ENCODE peak calls at places on chromosomes 12 and 14, in seven cellular contexts. One of them, this sample, is unnamed.

GRCh38 chr12:108587826-108588225 is 10.1 kb downstream of the TMEM119 start:
- DNase-seq in ovary: no peak
- DNase-seq in stimulated activated CD4-positive, alpha-beta T cell treated with anti-CD3 and anti-CD28 coated beads, Interleukin-2, amount 100 ng/mL, for 48 hours: no peak
- DNase-seq in H54: no peak
- DNase-seq in NCI-H1105: no peak
- DNase-seq in activated effector memory CD4-positive, alpha-beta T cell treated with anti-CD3 and anti-CD28 coated beads, Interleukin-2, amount 50 U/mL, for 16 hours: no peak
- DNase-seq in AG04450: no peak
- DNase-seq in this sample: no peak

GRCh38 chr14:59303216-59303615 is 114.7 kb downstream of the DAAM1 start:
- DNase-seq in ovary: no peak
- DNase-seq in AG04450: no peak
- DNase-seq in stimulated activated CD4-positive, alpha-beta T cell treated with anti-CD3 and anti-CD28 coated beads, Interleukin-2, amount 100 ng/mL, for 48 hours: no peak
- DNase-seq in H54: no peak
- DNase-seq in NCI-H1105: no peak
- DNase-seq in activated effector memory CD4-positive, alpha-beta T cell treated with anti-CD3 and anti-CD28 coated beads, Interleukin-2, amount 50 U/mL, for 16 hours: no peak
- DNase-seq in this sample: no peak

GRCh38 chr14:59328410-59328809 is 136.8 kb downstream of the GPR135 start:
- DNase-seq in activated effector memory CD4-positive, alpha-beta T cell treated with anti-CD3 and anti-CD28 coated beads, Interleukin-2, amount 50 U/mL, for 16 hours: no peak
- DNase-seq in NCI-H1105: no peak
- DNase-seq in stimulated activated CD4-positive, alpha-beta T cell treated with anti-CD3 and anti-CD28 coated beads, Interleukin-2, amount 100 ng/mL, for 48 hours: no peak
- DNase-seq in AG04450: no peak
- DNase-seq in H54: no peak
- DNase-seq in ovary: no peak
- DNase-seq in this sample: no peak

GRCh38 chr14:50038398-50039119 is 77.8 kb downstream of the VCPKMT start:
- DNase-seq in ovary: no peak
- DNase-seq in activated effector memory CD4-positive, alpha-beta T cell treated with anti-CD3 and anti-CD28 coated beads, Interleukin-2, amount 50 U/mL, for 16 hours: peak
- DNase-seq in H54: peak
- DNase-seq in stimulated activated CD4-positive, alpha-beta T cell treated with anti-CD3 and anti-CD28 coated beads, Interleukin-2, amount 100 ng/mL, for 48 hours: peak
- DNase-seq in NCI-H1105: no peak
- DNase-seq in AG04450: peak
- DNase-seq in this sample: no peak

GRCh38 chr12:22443379-22444316 is 100.7 kb downstream of the C2CD5 start:
- DNase-seq in NCI-H1105: peak
- DNase-seq in H54: peak
- DNase-seq in activated effector memory CD4-positive, alpha-beta T cell treated with anti-CD3 and anti-CD28 coated beads, Interleukin-2, amount 50 U/mL, for 16 hours: peak
- DNase-seq in ovary: peak
- DNase-seq in stimulated activated CD4-positive, alpha-beta T cell treated with anti-CD3 and anti-CD28 coated beads, Interleukin-2, amount 100 ng/mL, for 48 hours: peak
- DNase-seq in AG04450: peak
- DNase-seq in this sample: no peak

GRCh38 chr12:122003646-122004611 is 17.8 kb upstream of the BCL7A start:
- DNase-seq in activated effector memory CD4-positive, alpha-beta T cell treated with anti-CD3 and anti-CD28 coated beads, Interleukin-2, amount 50 U/mL, for 16 hours: no peak
- DNase-seq in stimulated activated CD4-positive, alpha-beta T cell treated with anti-CD3 and anti-CD28 coated beads, Interleukin-2, amount 100 ng/mL, for 48 hours: no peak
- DNase-seq in NCI-H1105: no peak
- DNase-seq in AG04450: no peak
- DNase-seq in H54: no peak
- DNase-seq in ovary: peak
- DNase-seq in this sample: no peak

GRCh38 chr12:78034025-78034424 is 203.3 kb downstream of the NAV3 start:
- DNase-seq in stimulated activated CD4-positive, alpha-beta T cell treated with anti-CD3 and anti-CD28 coated beads, Interleukin-2, amount 100 ng/mL, for 48 hours: no peak
- DNase-seq in H54: no peak
- DNase-seq in activated effector memory CD4-positive, alpha-beta T cell treated with anti-CD3 and anti-CD28 coated beads, Interleukin-2, amount 50 U/mL, for 16 hours: no peak
- DNase-seq in NCI-H1105: no peak
- DNase-seq in ovary: no peak
- DNase-seq in AG04450: no peak
- DNase-seq in this sample: no peak

GRCh38 chr12:16187684-16188083 is 89.8 kb downstream of the SLC15A5 start:
- DNase-seq in activated effector memory CD4-positive, alpha-beta T cell treated with anti-CD3 and anti-CD28 coated beads, Interleukin-2, amount 50 U/mL, for 16 hours: no peak
- DNase-seq in stimulated activated CD4-positive, alpha-beta T cell treated with anti-CD3 and anti-CD28 coated beads, Interleukin-2, amount 100 ng/mL, for 48 hours: no peak
- DNase-seq in H54: no peak
- DNase-seq in NCI-H1105: peak
- DNase-seq in AG04450: no peak
- DNase-seq in ovary: no peak
- DNase-seq in this sample: no peak

GRCh38 chr14:23876160-23876750 is 77.3 kb upstream of the DHRS4 start:
- DNase-seq in H54: no peak
- DNase-seq in stimulated activated CD4-positive, alpha-beta T cell treated with anti-CD3 and anti-CD28 coated beads, Interleukin-2, amount 100 ng/mL, for 48 hours: no peak
- DNase-seq in NCI-H1105: no peak
- DNase-seq in activated effector memory CD4-positive, alpha-beta T cell treated with anti-CD3 and anti-CD28 coated beads, Interleukin-2, amount 50 U/mL, for 16 hours: no peak
- DNase-seq in AG04450: no peak
- DNase-seq in ovary: no peak
- DNase-seq in this sample: no peak

GRCh38 chr12:19451196-19451595 is 11.9 kb downstream of the AEBP2 start:
- DNase-seq in H54: no peak
- DNase-seq in activated effector memory CD4-positive, alpha-beta T cell treated with anti-CD3 and anti-CD28 coated beads, Interleukin-2, amount 50 U/mL, for 16 hours: no peak
- DNase-seq in ovary: no peak
- DNase-seq in NCI-H1105: no peak
- DNase-seq in stimulated activated CD4-positive, alpha-beta T cell treated with anti-CD3 and anti-CD28 coated beads, Interleukin-2, amount 100 ng/mL, for 48 hours: no peak
- DNase-seq in AG04450: no peak
- DNase-seq in this sample: no peak

GRCh38 chr12:104372721-104373335 is 69.3 kb downstream of the EID3 start:
- DNase-seq in stimulated activated CD4-positive, alpha-beta T cell treated with anti-CD3 and anti-CD28 coated beads, Interleukin-2, amount 100 ng/mL, for 48 hours: no peak
- DNase-seq in activated effector memory CD4-positive, alpha-beta T cell treated with anti-CD3 and anti-CD28 coated beads, Interleukin-2, amount 50 U/mL, for 16 hours: no peak
- DNase-seq in NCI-H1105: no peak
- DNase-seq in ovary: no peak
- DNase-seq in AG04450: no peak
- DNase-seq in H54: no peak
- DNase-seq in this sample: no peak

GRCh38 chr12:82650627-82651337 is 35.9 kb upstream of the TMTC2 start:
- DNase-seq in stimulated activated CD4-positive, alpha-beta T cell treated with anti-CD3 and anti-CD28 coated beads, Interleukin-2, amount 100 ng/mL, for 48 hours: no peak
- DNase-seq in ovary: no peak
- DNase-seq in activated effector memory CD4-positive, alpha-beta T cell treated with anti-CD3 and anti-CD28 coated beads, Interleukin-2, amount 50 U/mL, for 16 hours: no peak
- DNase-seq in NCI-H1105: no peak
- DNase-seq in AG04450: no peak
- DNase-seq in H54: peak
- DNase-seq in this sample: no peak

GRCh38 chr14:51576899-51577298 is 74.8 kb upstream of the FRMD6 start:
- DNase-seq in AG04450: no peak
- DNase-seq in activated effector memory CD4-positive, alpha-beta T cell treated with anti-CD3 and anti-CD28 coated beads, Interleukin-2, amount 50 U/mL, for 16 hours: no peak
- DNase-seq in H54: no peak
- DNase-seq in NCI-H1105: no peak
- DNase-seq in stimulated activated CD4-positive, alpha-beta T cell treated with anti-CD3 and anti-CD28 coated beads, Interleukin-2, amount 100 ng/mL, for 48 hours: no peak
- DNase-seq in ovary: no peak
- DNase-seq in this sample: no peak

GRCh38 chr12:21852251-21852650 is 77.7 kb upstream of the KCNJ8 start:
- DNase-seq in stimulated activated CD4-positive, alpha-beta T cell treated with anti-CD3 and anti-CD28 coated beads, Interleukin-2, amount 100 ng/mL, for 48 hours: no peak
- DNase-seq in NCI-H1105: no peak
- DNase-seq in ovary: no peak
- DNase-seq in H54: peak
- DNase-seq in AG04450: no peak
- DNase-seq in activated effector memory CD4-positive, alpha-beta T cell treated with anti-CD3 and anti-CD28 coated beads, Interleukin-2, amount 50 U/mL, for 16 hours: no peak
- DNase-seq in this sample: no peak

GRCh38 chr12:60805340-60805739 is 1209.5 kb downstream of the SLC16A7 start:
- DNase-seq in stimulated activated CD4-positive, alpha-beta T cell treated with anti-CD3 and anti-CD28 coated beads, Interleukin-2, amount 100 ng/mL, for 48 hours: no peak
- DNase-seq in ovary: no peak
- DNase-seq in NCI-H1105: no peak
- DNase-seq in H54: no peak
- DNase-seq in activated effector memory CD4-positive, alpha-beta T cell treated with anti-CD3 and anti-CD28 coated beads, Interleukin-2, amount 50 U/mL, for 16 hours: no peak
- DNase-seq in AG04450: no peak
- DNase-seq in this sample: no peak

GRCh38 chr12:66129934-66130266 is 650 bp downstream of the LLPH start:
- DNase-seq in NCI-H1105: no peak
- DNase-seq in activated effector memory CD4-positive, alpha-beta T cell treated with anti-CD3 and anti-CD28 coated beads, Interleukin-2, amount 50 U/mL, for 16 hours: no peak
- DNase-seq in stimulated activated CD4-positive, alpha-beta T cell treated with anti-CD3 and anti-CD28 coated beads, Interleukin-2, amount 100 ng/mL, for 48 hours: no peak
- DNase-seq in ovary: no peak
- DNase-seq in AG04450: no peak
- DNase-seq in H54: no peak
- DNase-seq in this sample: no peak

GRCh38 chr14:92670177-92670576 is 78.2 kb downstream of the LGMN start:
- DNase-seq in H54: no peak
- DNase-seq in stimulated activated CD4-positive, alpha-beta T cell treated with anti-CD3 and anti-CD28 coated beads, Interleukin-2, amount 100 ng/mL, for 48 hours: no peak
- DNase-seq in ovary: no peak
- DNase-seq in activated effector memory CD4-positive, alpha-beta T cell treated with anti-CD3 and anti-CD28 coated beads, Interleukin-2, amount 50 U/mL, for 16 hours: no peak
- DNase-seq in AG04450: peak
- DNase-seq in NCI-H1105: no peak
- DNase-seq in this sample: no peak

GRCh38 chr12:98997899-98998298 is 352.8 kb downstream of the APAF1 start:
- DNase-seq in H54: no peak
- DNase-seq in activated effector memory CD4-positive, alpha-beta T cell treated with anti-CD3 and anti-CD28 coated beads, Interleukin-2, amount 50 U/mL, for 16 hours: no peak
- DNase-seq in AG04450: no peak
- DNase-seq in stimulated activated CD4-positive, alpha-beta T cell treated with anti-CD3 and anti-CD28 coated beads, Interleukin-2, amount 100 ng/mL, for 48 hours: no peak
- DNase-seq in NCI-H1105: no peak
- DNase-seq in ovary: no peak
- DNase-seq in this sample: no peak

GRCh38 chr14:69354383-69355154 is 43.5 kb downstream of the ERH start:
- DNase-seq in ovary: no peak
- DNase-seq in activated effector memory CD4-positive, alpha-beta T cell treated with anti-CD3 and anti-CD28 coated beads, Interleukin-2, amount 50 U/mL, for 16 hours: peak
- DNase-seq in NCI-H1105: no peak
- DNase-seq in H54: no peak
- DNase-seq in AG04450: no peak
- DNase-seq in stimulated activated CD4-positive, alpha-beta T cell treated with anti-CD3 and anti-CD28 coated beads, Interleukin-2, amount 100 ng/mL, for 48 hours: peak
- DNase-seq in this sample: no peak

GRCh38 chr14:88829188-88829587 is 4.7 kb downstream of the TTC8 start:
- DNase-seq in activated effector memory CD4-positive, alpha-beta T cell treated with anti-CD3 and anti-CD28 coated beads, Interleukin-2, amount 50 U/mL, for 16 hours: no peak
- DNase-seq in AG04450: no peak
- DNase-seq in H54: no peak
- DNase-seq in ovary: no peak
- DNase-seq in NCI-H1105: no peak
- DNase-seq in stimulated activated CD4-positive, alpha-beta T cell treated with anti-CD3 and anti-CD28 coated beads, Interleukin-2, amount 100 ng/mL, for 48 hours: no peak
- DNase-seq in this sample: no peak

GRCh38 chr14:102029956-102030355 is 56.9 kb downstream of the HSP90AA1 start:
- DNase-seq in stimulated activated CD4-positive, alpha-beta T cell treated with anti-CD3 and anti-CD28 coated beads, Interleukin-2, amount 100 ng/mL, for 48 hours: no peak
- DNase-seq in ovary: no peak
- DNase-seq in H54: peak
- DNase-seq in activated effector memory CD4-positive, alpha-beta T cell treated with anti-CD3 and anti-CD28 coated beads, Interleukin-2, amount 50 U/mL, for 16 hours: no peak
- DNase-seq in NCI-H1105: no peak
- DNase-seq in AG04450: peak
- DNase-seq in this sample: no peak

GRCh38 chr12:47527816-47528215 is 178.0 kb downstream of the RPAP3 start:
- DNase-seq in stimulated activated CD4-positive, alpha-beta T cell treated with anti-CD3 and anti-CD28 coated beads, Interleukin-2, amount 100 ng/mL, for 48 hours: no peak
- DNase-seq in H54: no peak
- DNase-seq in activated effector memory CD4-positive, alpha-beta T cell treated with anti-CD3 and anti-CD28 coated beads, Interleukin-2, amount 50 U/mL, for 16 hours: no peak
- DNase-seq in ovary: no peak
- DNase-seq in NCI-H1105: no peak
- DNase-seq in AG04450: no peak
- DNase-seq in this sample: no peak

GRCh38 chr14:46840971-46841729 is 189.6 kb upstream of the RPL10L start:
- DNase-seq in ovary: no peak
- DNase-seq in H54: no peak
- DNase-seq in activated effector memory CD4-positive, alpha-beta T cell treated with anti-CD3 and anti-CD28 coated beads, Interleukin-2, amount 50 U/mL, for 16 hours: no peak
- DNase-seq in stimulated activated CD4-positive, alpha-beta T cell treated with anti-CD3 and anti-CD28 coated beads, Interleukin-2, amount 100 ng/mL, for 48 hours: no peak
- DNase-seq in NCI-H1105: peak
- DNase-seq in AG04450: no peak
- DNase-seq in this sample: no peak

GRCh38 chr12:38350342-38351181 is 34.0 kb downstream of the ALG10B start:
- DNase-seq in H54: no peak
- DNase-seq in stimulated activated CD4-positive, alpha-beta T cell treated with anti-CD3 and anti-CD28 coated beads, Interleukin-2, amount 100 ng/mL, for 48 hours: no peak
- DNase-seq in AG04450: no peak
- DNase-seq in NCI-H1105: no peak
- DNase-seq in activated effector memory CD4-positive, alpha-beta T cell treated with anti-CD3 and anti-CD28 coated beads, Interleukin-2, amount 50 U/mL, for 16 hours: no peak
- DNase-seq in ovary: no peak
- DNase-seq in this sample: no peak

GRCh38 chr12:130818381-130819247 is 20.4 kb downstream of the STX2 start:
- DNase-seq in NCI-H1105: peak
- DNase-seq in activated effector memory CD4-positive, alpha-beta T cell treated with anti-CD3 and anti-CD28 coated beads, Interleukin-2, amount 50 U/mL, for 16 hours: peak
- DNase-seq in H54: no peak
- DNase-seq in ovary: peak
- DNase-seq in stimulated activated CD4-positive, alpha-beta T cell treated with anti-CD3 and anti-CD28 coated beads, Interleukin-2, amount 100 ng/mL, for 48 hours: peak
- DNase-seq in AG04450: no peak
- DNase-seq in this sample: peak

GRCh38 chr12:123941000-123941399 is 31.6 kb downstream of the CCDC92 start:
- DNase-seq in activated effector memory CD4-positive, alpha-beta T cell treated with anti-CD3 and anti-CD28 coated beads, Interleukin-2, amount 50 U/mL, for 16 hours: no peak
- DNase-seq in stimulated activated CD4-positive, alpha-beta T cell treated with anti-CD3 and anti-CD28 coated beads, Interleukin-2, amount 100 ng/mL, for 48 hours: no peak
- DNase-seq in NCI-H1105: no peak
- DNase-seq in ovary: no peak
- DNase-seq in H54: no peak
- DNase-seq in AG04450: no peak
- DNase-seq in this sample: no peak

GRCh38 chr14:37230551-37231194 is 32.9 kb downstream of the MIPOL1 start:
- DNase-seq in AG04450: peak
- DNase-seq in ovary: no peak
- DNase-seq in NCI-H1105: peak
- DNase-seq in H54: no peak
- DNase-seq in activated effector memory CD4-positive, alpha-beta T cell treated with anti-CD3 and anti-CD28 coated beads, Interleukin-2, amount 50 U/mL, for 16 hours: no peak
- DNase-seq in stimulated activated CD4-positive, alpha-beta T cell treated with anti-CD3 and anti-CD28 coated beads, Interleukin-2, amount 100 ng/mL, for 48 hours: no peak
- DNase-seq in this sample: no peak

GRCh38 chr14:67618617-67619063 is 1.1 kb upstream of the ARG2 start:
- DNase-seq in NCI-H1105: peak
- DNase-seq in stimulated activated CD4-positive, alpha-beta T cell treated with anti-CD3 and anti-CD28 coated beads, Interleukin-2, amount 100 ng/mL, for 48 hours: no peak
- DNase-seq in ovary: no peak
- DNase-seq in AG04450: peak
- DNase-seq in activated effector memory CD4-positive, alpha-beta T cell treated with anti-CD3 and anti-CD28 coated beads, Interleukin-2, amount 50 U/mL, for 16 hours: peak
- DNase-seq in H54: peak
- DNase-seq in this sample: no peak

GRCh38 chr12:92139634-92140555 is 5.8 kb downstream of the BTG1 start:
- DNase-seq in AG04450: no peak
- DNase-seq in stimulated activated CD4-positive, alpha-beta T cell treated with anti-CD3 and anti-CD28 coated beads, Interleukin-2, amount 100 ng/mL, for 48 hours: no peak
- DNase-seq in ovary: no peak
- DNase-seq in activated effector memory CD4-positive, alpha-beta T cell treated with anti-CD3 and anti-CD28 coated beads, Interleukin-2, amount 50 U/mL, for 16 hours: no peak
- DNase-seq in NCI-H1105: no peak
- DNase-seq in H54: no peak
- DNase-seq in this sample: no peak

GRCh38 chr12:114649585-114649984 is 34.4 kb downstream of the TBX3 start:
- DNase-seq in H54: no peak
- DNase-seq in activated effector memory CD4-positive, alpha-beta T cell treated with anti-CD3 and anti-CD28 coated beads, Interleukin-2, amount 50 U/mL, for 16 hours: no peak
- DNase-seq in stimulated activated CD4-positive, alpha-beta T cell treated with anti-CD3 and anti-CD28 coated beads, Interleukin-2, amount 100 ng/mL, for 48 hours: no peak
- DNase-seq in ovary: no peak
- DNase-seq in AG04450: no peak
- DNase-seq in NCI-H1105: no peak
- DNase-seq in this sample: no peak

GRCh38 chr12:126093911-126094310 is 1028.7 kb downstream of the AACS start:
- DNase-seq in AG04450: no peak
- DNase-seq in NCI-H1105: no peak
- DNase-seq in H54: peak
- DNase-seq in activated effector memory CD4-positive, alpha-beta T cell treated with anti-CD3 and anti-CD28 coated beads, Interleukin-2, amount 50 U/mL, for 16 hours: no peak
- DNase-seq in stimulated activated CD4-positive, alpha-beta T cell treated with anti-CD3 and anti-CD28 coated beads, Interleukin-2, amount 100 ng/mL, for 48 hours: no peak
- DNase-seq in ovary: no peak
- DNase-seq in this sample: no peak

GRCh38 chr14:93744176-93744575 is 44.1 kb downstream of the PRIMA1 start:
- DNase-seq in stimulated activated CD4-positive, alpha-beta T cell treated with anti-CD3 and anti-CD28 coated beads, Interleukin-2, amount 100 ng/mL, for 48 hours: no peak
- DNase-seq in activated effector memory CD4-positive, alpha-beta T cell treated with anti-CD3 and anti-CD28 coated beads, Interleukin-2, amount 50 U/mL, for 16 hours: no peak
- DNase-seq in H54: no peak
- DNase-seq in AG04450: no peak
- DNase-seq in NCI-H1105: no peak
- DNase-seq in ovary: no peak
- DNase-seq in this sample: no peak